ENCODE peak calls at places on chromosome 2, in nine cellular contexts. S is activated T-cell treated with anti-CD3 and anti-CD28 coated beads for 48 hours, P is NCI-H460, J is activated gamma-delta T cell treated with Interleukin-2 at 50 U/mL for 16 hours, D is HFF-Myc, Z is Calu3, A is T-helper 2 cell, U is GM20000, F is mammary epithelial cell. N is an unnamed sample.

GRCh38 chr2:146734042-146734715 is 1110.7 kb upstream of the ACVR2A start:
- DNase-seq in J (no peak), Z (peak; percentile 16), U (peak; percentile 7), S (no peak), A (no peak), P (peak; percentile 65), D (peak; percentile 17), F (peak; percentile 39), N (peak; percentile 73)

GRCh38 chr2:101473911-101474751 is 781 bp downstream of the RFX8 start:
- DNase-seq in D (no peak), A (no peak), U (peak; percentile 42), S (peak; percentile 28), F (peak; percentile 24), Z (peak; percentile 41), J (peak; percentile 7), P (no peak), N (peak; percentile 42)

GRCh38 chr2:219567131-219567530 is 4.2 kb downstream of the OBSL1 start:
- DNase-seq in D (no peak), A (no peak), J (no peak), S (no peak), U (no peak), F (no peak), Z (no peak), P (no peak), N (no peak)

GRCh38 chr2:122129399-122129798 is 373.9 kb downstream of the TSN start:
- DNase-seq in A (no peak), D (no peak), J (no peak), U (no peak), Z (no peak), F (no peak), P (no peak), S (no peak), N (no peak)

GRCh38 chr2:109542384-109542783 is 71.4 kb downstream of the SEPTIN10 start:
- DNase-seq in A (no peak), S (no peak), F (no peak), U (no peak), D (no peak), Z (no peak), P (no peak), J (no peak), N (no peak)

GRCh38 chr2:110773470-110773921 is 41.1 kb downstream of the ACOXL start:
- DNase-seq in A (no peak), P (no peak), J (no peak), Z (no peak), U (no peak), D (no peak), F (no peak), S (no peak), N (no peak)

GRCh38 chr2:88698498-88699233 is 7.2 kb downstream of the RPIA start:
- DNase-seq in D (no peak), A (no peak), Z (peak; percentile 24), U (no peak), F (no peak), J (no peak), S (no peak), P (no peak), N (no peak)

GRCh38 chr2:41806286-41806685 is 241.5 kb upstream of the PKDCC start:
- DNase-seq in D (no peak), U (no peak), Z (peak; percentile 43), J (no peak), A (no peak), F (no peak), S (no peak), P (no peak), N (no peak)

GRCh38 chr2:51120754-51121280 is 88.9 kb upstream of the NRXN1 start:
- DNase-seq in Z (no peak), U (no peak), F (peak; percentile 3), J (no peak), P (no peak), A (no peak), D (no peak), S (no peak), N (no peak)

GRCh38 chr2:191048073-191048472 is 34.1 kb upstream of the STAT1 start:
- DNase-seq in J (no peak), U (no peak), F (no peak), P (peak; percentile 85), D (no peak), Z (no peak), A (no peak), S (no peak), N (peak; percentile 75)

GRCh38 chr2:55620123-55620779 is 2.8 kb upstream of the PPP4R3B start:
- DNase-seq in P (no peak), U (no peak), A (no peak), F (peak; percentile 13), Z (peak; percentile 30), J (no peak), D (no peak), S (no peak), N (no peak)

GRCh38 chr2:47002480-47003381 is 87.1 kb upstream of the MCFD2 start:
- DNase-seq in F (no peak), D (no peak), Z (peak; percentile 12), A (no peak), J (no peak), U (no peak), S (no peak), P (no peak), N (no peak)

GRCh38 chr2:176158306-176158643 is 1.2 kb downstream of the HOXD3 start:
- DNase-seq in J (no peak), F (no peak), A (no peak), Z (no peak), D (no peak), U (no peak), P (no peak), S (no peak), N (no peak)

GRCh38 chr2:230865766-230866703 is 1.3 kb downstream of the ITM2C start:
- DNase-seq in S (no peak), P (no peak), D (no peak), U (peak; percentile 41), A (peak; percentile 45), Z (peak; percentile 35), J (peak; percentile 41), F (peak; percentile 11), N (no peak)

GRCh38 chr2:39381653-39382052 is 55.4 kb downstream of the MAP4K3 start:
- DNase-seq in Z (no peak), J (no peak), F (no peak), P (no peak), U (no peak), D (no peak), A (no peak), S (no peak), N (no peak)

GRCh38 chr2:20501974-20502373 is 55.1 kb downstream of the RHOB start:
- DNase-seq in Z (no peak), P (peak; percentile 94), J (no peak), D (peak; percentile 85), F (peak; percentile 92), A (no peak), U (no peak), S (no peak), N (peak; percentile 98)

GRCh38 chr2:239959059-239959971 is 65.8 kb downstream of the NDUFA10 start:
- DNase-seq in D (no peak), A (no peak), Z (no peak), J (no peak), F (no peak), S (no peak), P (no peak), U (no peak), N (peak; percentile 18)

GRCh38 chr2:135563793-135564192 is 32.5 kb downstream of the R3HDM1 start:
- DNase-seq in S (no peak), A (no peak), F (peak; percentile 63), P (peak; percentile 5), D (peak; percentile 15), J (no peak), Z (no peak), U (no peak), N (no peak)

GRCh38 chr2:128502638-128503246 is 184.1 kb upstream of the HS6ST1 start:
- DNase-seq in A (no peak), F (no peak), U (no peak), Z (no peak), J (no peak), S (no peak), P (no peak), D (no peak), N (no peak)

GRCh38 chr2:201696151-201696659 is 2.2 kb downstream of the MPP4 start:
- DNase-seq in S (no peak), U (no peak), A (no peak), F (peak; percentile 74), J (no peak), Z (no peak), D (peak; percentile 91), P (peak; percentile 58), N (peak; percentile 44)

GRCh38 chr2:239315308-239315707 is 85.5 kb downstream of the HDAC4 start:
- DNase-seq in A (no peak), F (no peak), D (no peak), Z (no peak), J (no peak), P (no peak), U (peak; percentile 44), S (no peak), N (no peak)

GRCh38 chr2:64987963-64988419 is 1.2 kb upstream of the SLC1A4 start:
- DNase-seq in P (no peak), U (no peak), Z (no peak), F (no peak), J (no peak), D (no peak), S (no peak), A (no peak), N (no peak)

GRCh38 chr2:9249036-9249800 is 42.6 kb downstream of the ASAP2 start:
- DNase-seq in J (no peak), F (peak; percentile 88), U (no peak), D (no peak), Z (peak; percentile 43), A (no peak), P (peak; percentile 91), S (no peak), N (peak; percentile 73)

GRCh38 chr2:235084424-235084823 is 132.6 kb downstream of the SH3BP4 start:
- DNase-seq in F (no peak), D (no peak), S (no peak), Z (no peak), A (no peak), J (no peak), P (no peak), U (no peak), N (no peak)

GRCh38 chr2:236085211-236085610 is 83.0 kb downstream of the GBX2 start:
- DNase-seq in F (no peak), D (no peak), J (no peak), P (no peak), A (no peak), Z (no peak), S (no peak), U (no peak), N (no peak)

GRCh38 chr2:40165503-40165867 is 286.4 kb downstream of the SLC8A1 start:
- DNase-seq in U (no peak), D (no peak), P (no peak), F (no peak), J (no peak), S (no peak), A (no peak), Z (no peak), N (peak; percentile 72)

GRCh38 chr2:197286805-197287595 is 23.6 kb downstream of the ANKRD44 start:
- DNase-seq in P (peak; percentile 91), U (peak; percentile 71), J (peak; percentile 39), D (peak; percentile 47), F (peak; percentile 89), A (peak; percentile 60), S (no peak), Z (peak; percentile 30), N (peak; percentile 90)

GRCh38 chr2:102103992-102104871 is 38.3 kb upstream of the IL1R1 start:
- DNase-seq in S (peak; percentile 74), Z (peak; percentile 22), A (peak; percentile 36), D (peak; percentile 94), J (peak; percentile 31), P (no peak), F (peak; percentile 61), U (peak; percentile 36), N (peak; percentile 95)

GRCh38 chr2:174752403-174753037 is 11.8 kb downstream of the CHRNA1 start:
- DNase-seq in D (no peak), F (no peak), J (no peak), Z (no peak), P (no peak), S (no peak), U (peak; percentile 45), A (peak; percentile 55), N (no peak)

GRCh38 chr2:226699321-226699720 is 100.3 kb downstream of the IRS1 start:
- DNase-seq in Z (no peak), S (no peak), F (no peak), A (no peak), U (no peak), P (no peak), J (no peak), D (peak; percentile 15), N (peak; percentile 47)

N was measured in fibroblast of gingiva.